ENCODE peak calls at places on chromosomes 4 and X, in four cellular contexts. Q is MM.1S, E is astrocyte, F is neural progenitor cell. X is an unnamed sample.
A peak's percentile ranks its signal among the peaks of the same experiment; 100 is the strongest.

GRCh38 chr4:63348735-63349673 is 1060.2 kb downstream of the TECRL start:
- DNase-seq in Q (no peak), E (no peak), F (no peak), X (no peak)

GRCh38 chrX:28586891-28587635 is at the start of gene IL1RAPL1:
- DNase-seq in Q (peak; percentile 9), E (peak; percentile 78), F (peak; percentile 42), X (peak; percentile 73)

GRCh38 chr4:94390804-94391410 is 48.3 kb upstream of the HPGDS start:
- DNase-seq in Q (no peak), E (no peak), F (peak; percentile 11), X (peak; percentile 56)

GRCh38 chrX:69031181-69031580 is 134.1 kb downstream of the PJA1 start:
- DNase-seq in Q (no peak), E (no peak), F (peak; percentile 75), X (no peak)

GRCh38 chrX:44003975-44004374 is 30.8 kb upstream of the NDP start:
- DNase-seq in Q (no peak), E (peak; percentile 23), F (no peak), X (peak; percentile 3)

GRCh38 chr4:113540859-113541258 is 220.7 kb downstream of the CAMK2D start:
- DNase-seq in Q (no peak), E (peak; percentile 35), F (no peak), X (no peak)

GRCh38 chrX:56248492-56248891 is 16.3 kb downstream of the KLF8 start:
- DNase-seq in Q (peak; percentile 67), E (peak; percentile 2), F (peak; percentile 60), X (peak; percentile 56)

GRCh38 chrX:703466-704210 is 73.0 kb downstream of the SHOX start:
- DNase-seq in Q (no peak), E (no peak), F (no peak), X (peak; percentile 1)

GRCh38 chr4:62210521-62210920 is 1010.4 kb downstream of the ADGRL3 start:
- DNase-seq in Q (no peak), E (peak; percentile 20), F (no peak), X (no peak)

GRCh38 chr4:183097251-183098079 is 1.6 kb upstream of the WWC2 start:
- DNase-seq in Q (no peak), E (no peak), F (peak; percentile 72), X (no peak)

GRCh38 chr4:74874785-74875367 is 58.0 kb upstream of the PARM1 start:
- DNase-seq in Q (peak; percentile 90), E (peak; percentile 64), F (peak; percentile 87), X (peak; percentile 91)

DNA sequence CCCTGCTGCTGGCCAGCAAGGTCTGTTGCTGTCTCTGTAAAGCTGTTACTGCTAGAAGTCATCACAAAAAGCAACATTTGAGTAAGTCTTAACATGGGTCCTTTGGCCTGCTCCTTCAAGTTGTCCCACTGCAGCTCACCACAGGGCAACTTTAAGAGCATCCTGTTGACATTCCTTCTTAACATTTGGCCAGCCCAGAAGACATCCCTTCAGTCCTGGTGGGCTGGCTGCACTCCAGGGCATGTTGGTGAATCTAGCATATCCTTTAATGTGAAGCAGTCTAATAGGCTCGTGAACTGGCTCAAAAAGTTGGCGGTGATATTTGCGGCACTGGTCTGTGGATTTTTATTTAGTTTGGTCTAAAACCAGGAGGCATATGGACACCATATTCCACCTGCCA is 92.2 kb upstream of the MAML3 start:
- DNase-seq in Q (no peak), E (no peak), F (no peak), X (no peak)
- H3K4me1 ChIP-seq in Q (peaks cover 3% of the 10 kb centered on the region), E (peaks cover 12% of the 10 kb centered on the region), F (peaks cover 18% of the 10 kb centered on the region), X (no peaks in the 10 kb centered on the region)

DNA sequence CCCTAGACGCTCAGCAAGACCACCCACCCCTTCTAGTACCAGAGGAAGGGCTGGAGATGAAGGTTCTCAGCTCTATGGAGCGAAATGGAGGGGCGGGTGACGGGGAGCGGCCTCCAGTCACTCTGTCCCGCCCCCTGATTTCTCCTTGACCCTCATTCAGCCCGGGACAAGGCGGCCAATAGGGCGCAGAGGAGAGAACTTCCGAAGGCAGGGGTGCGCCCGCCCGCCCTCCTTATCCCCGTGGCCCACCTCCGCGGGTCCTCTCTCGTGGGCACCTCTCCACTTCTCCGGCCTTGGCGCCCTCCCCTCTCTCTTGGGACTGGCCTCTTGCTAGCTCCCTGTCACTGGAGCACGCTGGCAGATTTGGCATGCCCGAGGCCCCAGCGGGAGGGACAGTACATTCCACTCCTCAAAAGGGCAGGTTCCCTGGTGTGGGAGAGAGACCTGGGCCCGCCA is 1.1 kb upstream of the SEPTIN6 start:
- DNase-seq in Q (no peak), E (no peak), F (peak; percentile 35), X (no peak)
- H3K9ac ChIP-seq in Q (no peak overlapping the region), E (no peak overlapping the region), F (no peak overlapping the region), X (no peak overlapping the region)

GRCh38 chr4:13860126-13860525 is 232.6 kb upstream of the BOD1L1 start:
- DNase-seq in Q (no peak), E (no peak), F (peak; percentile 42), X (peak; percentile 2)
- H3K9me3 ChIP-seq in Q (no peaks in the 10 kb centered on the region), E (peaks cover 5% of the 10 kb centered on the region), F (peaks cover 3% of the 10 kb centered on the region), X (peaks cover 29% of the 10 kb centered on the region)

DNA sequence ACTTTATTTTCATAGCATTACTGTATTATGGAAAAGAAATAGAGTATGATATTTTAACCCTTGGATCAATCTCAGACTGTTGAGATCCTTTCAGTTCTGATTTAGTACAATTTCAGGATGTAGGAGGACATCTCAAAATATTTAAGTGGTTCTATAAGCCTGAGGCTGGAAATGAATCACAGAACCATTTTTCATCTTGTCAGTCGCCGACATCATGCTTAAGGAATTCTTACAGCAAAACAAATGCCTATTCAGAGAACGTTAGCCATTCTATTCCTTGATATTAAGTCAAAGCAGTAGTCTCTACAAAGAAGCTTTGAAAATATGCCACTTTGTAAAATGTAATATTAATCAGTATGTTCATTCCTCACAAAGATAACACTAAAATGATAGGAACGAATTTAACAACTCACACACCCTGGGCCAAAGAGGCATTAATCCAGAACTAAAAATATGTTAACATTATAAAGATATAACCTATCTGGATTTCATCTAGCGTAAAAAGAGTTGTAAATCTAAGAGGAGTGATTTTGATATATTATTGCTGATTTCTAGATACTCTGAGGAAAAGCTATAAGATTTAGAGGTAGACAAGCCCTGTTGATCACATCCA is 152.0 kb downstream of the GASK1B start:
- DNase-seq in Q (no peak), E (peak; percentile 98), F (no peak), X (peak; percentile 80)
- H3K4me1 ChIP-seq in Q (no peaks in the 10 kb centered on the region), E (peaks cover 23% of the 10 kb centered on the region), F (no peaks in the 10 kb centered on the region), X (peaks cover 47% of the 10 kb centered on the region)

GRCh38 chr4:6840062-6840976 is 57.8 kb downstream of the KIAA0232 start:
- DNase-seq in Q (no peak), E (peak; percentile 53), F (peak; percentile 36), X (peak; percentile 44)
- H3K9ac ChIP-seq in Q (no peak overlapping the region), E (no peak overlapping the region), F (no peak overlapping the region), X (peak overlapping the region; percentile 81)

GRCh38 chr4:38774181-38774580 is 8.6 kb downstream of the TLR10 start:
- DNase-seq in Q (no peak), E (no peak), F (no peak), X (peak; percentile 33)
- H3K9me3 ChIP-seq in Q (no peaks in the 10 kb centered on the region), E (no peaks in the 10 kb centered on the region), F (no peaks in the 10 kb centered on the region), X (no peaks in the 10 kb centered on the region)

GRCh38 chr4:22048326-22048725 is 99.8 kb upstream of the KCNIP4 start:
- DNase-seq in Q (no peak), E (no peak), F (no peak), X (no peak)
- H3K4me1 ChIP-seq in Q (no peaks in the 10 kb centered on the region), E (no peaks in the 10 kb centered on the region), F (no peaks in the 10 kb centered on the region), X (no peaks in the 10 kb centered on the region)

GRCh38 chr4:125365731-125366130 is 51.0 kb downstream of the FAT4 start:
- DNase-seq in Q (no peak), E (no peak), F (no peak), X (no peak)

GRCh38 chr4:125368684-125369083 is 53.9 kb downstream of the FAT4 start:
- DNase-seq in Q (no peak), E (peak; percentile 87), F (no peak), X (peak; percentile 92)

GRCh38 chr4:125369098-125369497 is 54.3 kb downstream of the FAT4 start:
- DNase-seq in Q (no peak), E (no peak), F (no peak), X (no peak)

GRCh38 chr4:125370478-125370877 is 55.7 kb downstream of the FAT4 start:
- DNase-seq in Q (no peak), E (no peak), F (no peak), X (no peak)

DNA sequence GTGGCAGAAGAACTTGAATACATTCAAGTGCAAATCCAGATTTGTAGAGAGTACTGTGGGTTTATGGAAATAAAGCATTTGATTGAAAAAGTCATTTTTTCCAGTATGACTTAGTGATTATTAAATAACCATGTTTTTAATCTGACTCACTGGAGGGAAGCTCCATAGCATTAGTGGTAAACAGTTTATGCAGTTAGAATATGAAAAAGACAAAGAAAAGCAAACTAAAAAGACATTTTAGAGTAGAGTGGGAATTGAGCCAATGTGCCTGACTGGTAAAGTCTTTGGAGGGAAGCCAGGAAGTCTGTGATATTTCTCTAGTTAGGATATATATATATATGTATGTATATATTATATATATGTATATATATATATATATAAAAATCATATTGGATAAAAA is 53.4 kb downstream of the FAT4 start:
- DNase-seq in Q (no peak), E (peak; percentile 45), F (no peak), X (peak; percentile 83)
- H3K9ac ChIP-seq in Q (no peak overlapping the region), E (peak overlapping the region; percentile 11), F (no peak overlapping the region), X (peak overlapping the region; percentile 60)

GRCh38 chrX:2417205-2417604 is 83.6 kb downstream of the DHRSX start:
- DNase-seq in Q (no peak), E (no peak), F (no peak), X (no peak)
- H3K9me3 ChIP-seq in Q (no peaks in the 10 kb centered on the region), E (no peaks in the 10 kb centered on the region), F (no peaks in the 10 kb centered on the region), X (no peaks in the 10 kb centered on the region)

X was measured in adipocyte.